ENCODE peak calls at places on chromosomes 13 and 19, in five cellular contexts. One of them, this sample, is unnamed.

GRCh38 chr19:33492090-33492489 is 29.5 kb downstream of the PEPD start:
- DNase-seq in neural crest cell: no peak
- DNase-seq in CD4-positive, alpha-beta T cell: no peak
- DNase-seq in AG10803: no peak
- DNase-seq in lower leg skin: no peak
- DNase-seq in this sample: no peak

GRCh38 chr13:30720470-30720869 is 14.9 kb upstream of the ALOX5AP start:
- DNase-seq in lower leg skin: no peak
- DNase-seq in CD4-positive, alpha-beta T cell: no peak
- DNase-seq in neural crest cell: no peak
- DNase-seq in AG10803: peak
- DNase-seq in this sample: no peak

GRCh38 chr19:2274937-2275535 is 6.9 kb downstream of the PEAK3 start:
- DNase-seq in neural crest cell: peak
- DNase-seq in CD4-positive, alpha-beta T cell: no peak
- DNase-seq in lower leg skin: no peak
- DNase-seq in AG10803: peak
- DNase-seq in this sample: peak

GRCh38 chr13:97659602-97660001 is 225.6 kb downstream of the RAP2A start:
- DNase-seq in AG10803: peak
- DNase-seq in neural crest cell: no peak
- DNase-seq in CD4-positive, alpha-beta T cell: no peak
- DNase-seq in lower leg skin: no peak
- DNase-seq in this sample: peak

GRCh38 chr13:110826861-110827672 is 87.8 kb downstream of the ANKRD10 start:
- DNase-seq in neural crest cell: no peak
- DNase-seq in AG10803: no peak
- DNase-seq in lower leg skin: no peak
- DNase-seq in CD4-positive, alpha-beta T cell: no peak
- DNase-seq in this sample: no peak

GRCh38 chr13:45786293-45786920 is 65.1 kb downstream of the SIAH3 start:
- DNase-seq in neural crest cell: no peak
- DNase-seq in AG10803: no peak
- DNase-seq in lower leg skin: no peak
- DNase-seq in CD4-positive, alpha-beta T cell: no peak
- DNase-seq in this sample: no peak

GRCh38 chr19:7250057-7250596 is 44.1 kb downstream of the INSR start:
- DNase-seq in AG10803: no peak
- DNase-seq in neural crest cell: no peak
- DNase-seq in CD4-positive, alpha-beta T cell: no peak
- DNase-seq in lower leg skin: no peak
- DNase-seq in this sample: no peak

GRCh38 chr19:17205237-17206140 is 9.7 kb upstream of the USE1 start:
- DNase-seq in lower leg skin: no peak
- DNase-seq in CD4-positive, alpha-beta T cell: peak
- DNase-seq in neural crest cell: peak
- DNase-seq in AG10803: peak
- DNase-seq in this sample: peak

GRCh38 chr13:107305178-107305577 is 737.2 kb upstream of the ARGLU1 start:
- DNase-seq in lower leg skin: no peak
- DNase-seq in CD4-positive, alpha-beta T cell: no peak
- DNase-seq in AG10803: no peak
- DNase-seq in neural crest cell: no peak
- DNase-seq in this sample: no peak

GRCh38 chr13:96499646-96500045 is 409.7 kb downstream of the HS6ST3 start:
- DNase-seq in CD4-positive, alpha-beta T cell: no peak
- DNase-seq in neural crest cell: no peak
- DNase-seq in AG10803: no peak
- DNase-seq in lower leg skin: no peak
- DNase-seq in this sample: no peak

GRCh38 chr19:10603873-10604459 is 16.9 kb upstream of the AP1M2 start:
- DNase-seq in neural crest cell: no peak
- DNase-seq in CD4-positive, alpha-beta T cell: no peak
- DNase-seq in AG10803: peak
- DNase-seq in lower leg skin: no peak
- DNase-seq in this sample: no peak

GRCh38 chr13:73872397-73872796 is 261.8 kb downstream of the KLF12 start:
- DNase-seq in AG10803: no peak
- DNase-seq in neural crest cell: no peak
- DNase-seq in lower leg skin: no peak
- DNase-seq in CD4-positive, alpha-beta T cell: no peak
- DNase-seq in this sample: no peak

GRCh38 chr13:51235756-51236564 is 13.8 kb downstream of the FAM124A start:
- DNase-seq in AG10803: no peak
- DNase-seq in CD4-positive, alpha-beta T cell: no peak
- DNase-seq in neural crest cell: no peak
- DNase-seq in lower leg skin: no peak
- DNase-seq in this sample: no peak

GRCh38 chr13:112657850-112658445 is 31.9 kb upstream of the ATP11A start:
- DNase-seq in CD4-positive, alpha-beta T cell: no peak
- DNase-seq in AG10803: peak
- DNase-seq in neural crest cell: no peak
- DNase-seq in lower leg skin: peak
- DNase-seq in this sample: no peak

GRCh38 chr19:40239415-40240226 is 13.1 kb upstream of the CCNP start:
- DNase-seq in lower leg skin: no peak
- DNase-seq in CD4-positive, alpha-beta T cell: no peak
- DNase-seq in neural crest cell: no peak
- DNase-seq in AG10803: no peak
- DNase-seq in this sample: no peak

GRCh38 chr13:48403151-48403631 is 9.7 kb downstream of the LPAR6 start:
- DNase-seq in CD4-positive, alpha-beta T cell: no peak
- DNase-seq in AG10803: peak
- DNase-seq in neural crest cell: no peak
- DNase-seq in lower leg skin: no peak
- DNase-seq in this sample: no peak

GRCh38 chr19:39301562-39301961 is 5.4 kb downstream of the IFNL1 start:
- DNase-seq in CD4-positive, alpha-beta T cell: no peak
- DNase-seq in neural crest cell: no peak
- DNase-seq in lower leg skin: no peak
- DNase-seq in AG10803: no peak
- DNase-seq in this sample: no peak

GRCh38 chr13:101346942-101347728 is 69.2 kb downstream of the NALCN start:
- DNase-seq in neural crest cell: no peak
- DNase-seq in lower leg skin: no peak
- DNase-seq in CD4-positive, alpha-beta T cell: no peak
- DNase-seq in AG10803: peak
- DNase-seq in this sample: no peak

GRCh38 chr13:97627566-97627965 is 193.6 kb downstream of the RAP2A start:
- DNase-seq in AG10803: peak
- DNase-seq in neural crest cell: no peak
- DNase-seq in CD4-positive, alpha-beta T cell: no peak
- DNase-seq in lower leg skin: no peak
- DNase-seq in this sample: no peak

GRCh38 chr13:47178090-47178950 is 281.5 kb upstream of the HTR2A start:
- DNase-seq in AG10803: peak
- DNase-seq in lower leg skin: no peak
- DNase-seq in neural crest cell: no peak
- DNase-seq in CD4-positive, alpha-beta T cell: no peak
- DNase-seq in this sample: no peak

GRCh38 chr13:99289674-99290337 is 17.4 kb downstream of the GPR183 start:
- DNase-seq in lower leg skin: no peak
- DNase-seq in AG10803: no peak
- DNase-seq in CD4-positive, alpha-beta T cell: no peak
- DNase-seq in neural crest cell: no peak
- DNase-seq in this sample: no peak

GRCh38 chr19:6424190-6424938 is at the start of gene KHSRP:
- DNase-seq in lower leg skin: no peak
- DNase-seq in neural crest cell: no peak
- DNase-seq in AG10803: no peak
- DNase-seq in CD4-positive, alpha-beta T cell: no peak
- DNase-seq in this sample: peak

GRCh38 chr13:111007209-111007608 is 92.3 kb upstream of the ANKRD10 start:
- DNase-seq in neural crest cell: no peak
- DNase-seq in lower leg skin: no peak
- DNase-seq in AG10803: no peak
- DNase-seq in CD4-positive, alpha-beta T cell: no peak
- DNase-seq in this sample: no peak

GRCh38 chr13:25819856-25820530 is 231.8 kb downstream of the SHISA2 start:
- DNase-seq in lower leg skin: no peak
- DNase-seq in neural crest cell: no peak
- DNase-seq in CD4-positive, alpha-beta T cell: no peak
- DNase-seq in AG10803: no peak
- DNase-seq in this sample: no peak

GRCh38 chr13:21053231-21053630 is 8.2 kb downstream of the LATS2 start:
- DNase-seq in AG10803: no peak
- DNase-seq in neural crest cell: no peak
- DNase-seq in CD4-positive, alpha-beta T cell: no peak
- DNase-seq in lower leg skin: peak
- DNase-seq in this sample: no peak

GRCh38 chr13:30147380-30147779 is 160.0 kb downstream of the KATNAL1 start:
- DNase-seq in CD4-positive, alpha-beta T cell: no peak
- DNase-seq in lower leg skin: no peak
- DNase-seq in neural crest cell: no peak
- DNase-seq in AG10803: no peak
- DNase-seq in this sample: no peak

GRCh38 chr19:38877781-38878574 is at the start of gene RINL:
- DNase-seq in AG10803: no peak
- DNase-seq in CD4-positive, alpha-beta T cell: peak
- DNase-seq in neural crest cell: no peak
- DNase-seq in lower leg skin: no peak
- DNase-seq in this sample: peak

GRCh38 chr19:49145485-49146407 is 9.4 kb downstream of the HRC start:
- DNase-seq in lower leg skin: peak
- DNase-seq in AG10803: peak
- DNase-seq in neural crest cell: peak
- DNase-seq in CD4-positive, alpha-beta T cell: peak
- DNase-seq in this sample: peak

GRCh38 chr19:6222884-6223283 is 56.9 kb downstream of the MLLT1 start:
- DNase-seq in lower leg skin: no peak
- DNase-seq in neural crest cell: no peak
- DNase-seq in AG10803: no peak
- DNase-seq in CD4-positive, alpha-beta T cell: no peak
- DNase-seq in this sample: no peak

GRCh38 chr19:47713046-47714021 is at the start of gene EHD2:
- DNase-seq in lower leg skin: peak
- DNase-seq in CD4-positive, alpha-beta T cell: no peak
- DNase-seq in AG10803: peak
- DNase-seq in neural crest cell: peak
- DNase-seq in this sample: peak

GRCh38 chr19:47707135-47707925 is 5.9 kb upstream of the EHD2 start:
- DNase-seq in CD4-positive, alpha-beta T cell: peak
- DNase-seq in lower leg skin: peak
- DNase-seq in neural crest cell: peak
- DNase-seq in AG10803: peak
- DNase-seq in this sample: peak

GRCh38 chr19:47716270-47716937 is 3.2 kb downstream of the EHD2 start:
- DNase-seq in CD4-positive, alpha-beta T cell: no peak
- DNase-seq in AG10803: no peak
- DNase-seq in neural crest cell: no peak
- DNase-seq in lower leg skin: no peak
- DNase-seq in this sample: no peak

GRCh38 chr19:47714339-47714738 is 1.1 kb downstream of the EHD2 start:
- DNase-seq in neural crest cell: no peak
- DNase-seq in lower leg skin: no peak
- DNase-seq in AG10803: no peak
- DNase-seq in CD4-positive, alpha-beta T cell: no peak
- DNase-seq in this sample: no peak

DNA sequence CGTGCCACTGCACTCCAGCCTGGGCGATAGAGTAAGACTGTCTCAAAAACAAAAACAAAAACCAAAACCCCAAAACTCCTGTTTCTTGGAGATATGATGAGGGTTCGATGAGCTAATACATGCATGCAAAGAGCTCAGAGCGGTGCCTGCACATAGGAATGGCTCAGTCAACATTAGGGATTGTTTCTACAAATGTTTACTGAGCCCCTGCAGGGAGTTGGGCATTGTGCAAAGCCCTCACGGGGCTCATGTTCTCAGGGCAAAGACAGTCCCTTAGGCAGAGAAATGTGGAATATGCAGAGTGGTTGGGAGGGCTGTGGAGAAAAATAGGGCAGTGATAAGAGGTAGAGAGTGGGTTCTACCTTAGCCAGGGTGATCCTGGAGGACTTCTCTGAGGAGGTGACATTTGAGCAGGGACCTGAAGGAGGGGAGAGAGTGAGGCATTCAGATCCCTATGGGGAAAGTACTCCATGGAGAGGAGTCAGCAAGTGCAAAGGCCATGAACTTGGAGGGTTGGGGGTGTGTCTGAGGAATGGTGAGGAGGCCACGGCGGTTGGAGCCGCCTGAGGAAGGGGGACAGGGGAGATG is 1.5 kb upstream of the EHD2 start:
- DNase-seq in lower leg skin: no peak
- DNase-seq in CD4-positive, alpha-beta T cell: no peak
- DNase-seq in AG10803: no peak
- DNase-seq in neural crest cell: no peak
- DNase-seq in this sample: no peak
- TF ChIP-seq CTCF in lower leg skin: no peak
- TF ChIP-seq CTCF in CD4-positive, alpha-beta T cell: no peak
- TF ChIP-seq CTCF in AG10803: no peak
- TF ChIP-seq CTCF in neural crest cell: no peak
- TF ChIP-seq CTCF in this sample: no peak

DNA sequence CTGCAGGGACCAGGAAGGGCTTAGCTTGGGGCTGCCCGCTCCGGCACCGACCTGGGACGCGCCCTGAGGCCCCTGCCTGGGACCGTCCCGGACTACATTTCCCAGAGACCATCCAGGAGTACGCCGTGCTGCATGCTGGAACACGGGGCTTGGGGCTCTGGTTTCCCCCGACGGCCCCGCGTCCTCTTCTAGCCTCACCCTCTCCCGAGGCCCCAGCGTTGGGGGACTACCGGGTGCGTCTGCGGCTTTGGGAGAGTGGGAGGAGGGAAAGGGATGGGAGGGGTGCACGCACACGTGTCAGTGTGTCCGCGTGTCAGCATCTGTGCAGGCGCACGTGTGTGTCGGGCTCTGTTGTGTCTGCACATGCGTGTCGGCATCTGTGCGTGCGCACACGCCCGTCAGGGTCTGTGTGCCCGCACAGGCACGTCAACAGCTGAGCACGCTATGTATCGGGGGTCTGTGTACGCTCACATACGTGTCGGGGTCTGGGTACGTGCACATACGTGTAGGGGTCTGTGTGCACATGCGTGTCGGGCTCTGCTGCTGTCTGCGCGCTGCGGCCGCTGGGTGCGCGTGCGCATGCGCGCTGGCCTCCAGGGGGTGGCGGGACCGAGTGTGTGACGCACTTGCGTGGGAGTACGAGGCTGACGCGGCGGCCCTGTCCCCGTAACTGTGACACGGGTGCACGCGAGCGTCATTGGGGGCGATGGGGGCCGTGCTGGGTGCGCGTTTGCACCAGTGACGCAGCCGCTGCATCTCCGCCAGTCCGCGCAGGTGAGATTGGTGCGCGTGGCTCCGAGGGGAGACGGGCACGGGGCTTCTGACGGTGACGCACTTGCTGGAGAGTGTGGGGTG is at the start of gene ZNF331:
- DNase-seq in CD4-positive, alpha-beta T cell: peak
- DNase-seq in lower leg skin: peak
- DNase-seq in neural crest cell: peak
- DNase-seq in AG10803: peak
- DNase-seq in this sample: peak
- TF ChIP-seq CTCF in CD4-positive, alpha-beta T cell: no peak
- TF ChIP-seq CTCF in lower leg skin: no peak
- TF ChIP-seq CTCF in neural crest cell: peak
- TF ChIP-seq CTCF in AG10803: peak
- TF ChIP-seq CTCF in this sample: no peak

GRCh38 chr19:18306903-18307681 is 15.8 kb downstream of the LSM4 start:
- DNase-seq in CD4-positive, alpha-beta T cell: no peak
- DNase-seq in lower leg skin: no peak
- DNase-seq in AG10803: no peak
- DNase-seq in neural crest cell: no peak
- DNase-seq in this sample: no peak
- TF ChIP-seq CTCF in CD4-positive, alpha-beta T cell: no peak
- TF ChIP-seq CTCF in lower leg skin: no peak
- TF ChIP-seq CTCF in AG10803: no peak
- TF ChIP-seq CTCF in neural crest cell: no peak
- TF ChIP-seq CTCF in this sample: no peak

GRCh38 chr19:57191141-57192063 is at the start of gene ZNF264:
- DNase-seq in CD4-positive, alpha-beta T cell: peak
- DNase-seq in neural crest cell: peak
- DNase-seq in AG10803: peak
- DNase-seq in lower leg skin: peak
- DNase-seq in this sample: peak
- TF ChIP-seq CTCF in CD4-positive, alpha-beta T cell: no peak
- TF ChIP-seq CTCF in neural crest cell: no peak
- TF ChIP-seq CTCF in AG10803: no peak
- TF ChIP-seq CTCF in lower leg skin: no peak
- TF ChIP-seq CTCF in this sample: no peak